ENCODE peak calls at places on chromosomes 3 and 15, in nine cellular contexts. N is fibroblast of the aortic adventitia, S is GM20000, O is endothelial cell, R is heart left ventricle, T is AG04450, H is fibroblast of lung, C is cardiac muscle cell, W is cardiac fibroblast. K is an unnamed sample.

GRCh38 chr15:26889298-26889898 is 22.5 kb downstream of the GABRA5 start:
- DNase-seq in N (peak), S (peak), O (peak), R (no peak), T (peak), H (peak), C (peak), W (peak), K (peak)

GRCh38 chr3:112605285-112605684 is 35.7 kb downstream of the CCDC80 start:
- DNase-seq in N (peak), S (no peak), O (peak), R (no peak), T (peak), H (peak), C (peak), W (peak), K (peak)

GRCh38 chr3:17845026-17845425 is 102.6 kb upstream of the TBC1D5 start:
- DNase-seq in N (peak), S (no peak), O (no peak), R (no peak), T (no peak), H (no peak), C (peak), W (peak), K (no peak)

GRCh38 chr15:60646595-60646994 is 167.7 kb upstream of the ICE2 start:
- DNase-seq in N (no peak), S (no peak), O (no peak), R (no peak), T (no peak), H (no peak), C (no peak), W (no peak), K (no peak)

GRCh38 chr3:51950899-51951298 is 4.3 kb upstream of the GPR62 start:
- DNase-seq in N (no peak), S (no peak), O (no peak), R (peak), T (no peak), H (no peak), C (no peak), W (no peak), K (no peak)

GRCh38 chr15:51260262-51260661 is 78.1 kb downstream of the CYP19A1 start:
- DNase-seq in N (peak), S (no peak), O (no peak), R (no peak), T (no peak), H (peak), C (peak), W (peak), K (peak)

GRCh38 chr3:71066849-71067261 is 516.7 kb downstream of the FOXP1 start:
- DNase-seq in N (peak), S (no peak), O (no peak), R (peak), T (no peak), H (peak), C (peak), W (peak), K (peak)

GRCh38 chr3:14445773-14446172 is 43.4 kb downstream of the SLC6A6 start:
- DNase-seq in N (no peak), S (no peak), O (no peak), R (no peak), T (no peak), H (no peak), C (no peak), W (no peak), K (no peak)

GRCh38 chr3:79203144-79203519 is 564.7 kb downstream of the ROBO1 start:
- DNase-seq in N (no peak), S (no peak), O (no peak), R (no peak), T (no peak), H (peak), C (no peak), W (no peak), K (no peak)

GRCh38 chr3:130700541-130700940 is 46.1 kb downstream of the PIK3R4 start:
- DNase-seq in N (peak), S (no peak), O (no peak), R (peak), T (no peak), H (peak), C (peak), W (peak), K (peak)

GRCh38 chr3:24683511-24684384 is 189.1 kb upstream of the THRB start:
- DNase-seq in N (peak), S (no peak), O (peak), R (no peak), T (peak), H (peak), C (peak), W (peak), K (no peak)

GRCh38 chr15:25238716-25239470 is 199.9 kb downstream of the UBE3A start:
- DNase-seq in N (no peak), S (no peak), O (no peak), R (peak), T (no peak), H (no peak), C (no peak), W (no peak), K (peak)

GRCh38 chr3:9810846-9811245 is 784 bp downstream of the TTLL3 start:
- DNase-seq in N (peak), S (no peak), O (no peak), R (peak), T (no peak), H (no peak), C (no peak), W (no peak), K (peak)

GRCh38 chr15:31822463-31822862 is 207.9 kb upstream of the CHRNA7 start:
- DNase-seq in N (no peak), S (no peak), O (no peak), R (no peak), T (no peak), H (no peak), C (no peak), W (no peak), K (no peak)

GRCh38 chr3:19688767-19689166 is 245.2 kb downstream of the EFHB start:
- DNase-seq in N (no peak), S (no peak), O (no peak), R (no peak), T (no peak), H (no peak), C (no peak), W (no peak), K (no peak)

GRCh38 chr15:74369084-74369745 is 1.8 kb upstream of the CYP11A1 start:
- DNase-seq in N (no peak), S (no peak), O (no peak), R (no peak), T (no peak), H (no peak), C (peak), W (peak), K (no peak)

GRCh38 chr3:38090453-38090852 is 46.5 kb downstream of the ACAA1 start:
- DNase-seq in N (no peak), S (no peak), O (no peak), R (no peak), T (no peak), H (no peak), C (no peak), W (no peak), K (no peak)

GRCh38 chr15:48473667-48474066 is 142.4 kb downstream of the DUT start:
- DNase-seq in N (no peak), S (no peak), O (no peak), R (no peak), T (no peak), H (no peak), C (no peak), W (no peak), K (no peak)

GRCh38 chr3:118137783-118138182 is 896.9 kb downstream of the IGSF11 start:
- DNase-seq in N (no peak), S (no peak), O (no peak), R (no peak), T (no peak), H (no peak), C (no peak), W (no peak), K (no peak)

GRCh38 chr3:119220970-119221667 is 19.6 kb downstream of the B4GALT4 start:
- DNase-seq in N (no peak), S (no peak), O (no peak), R (no peak), T (no peak), H (no peak), C (no peak), W (no peak), K (no peak)

GRCh38 chr3:2657971-2658370 is 452.2 kb downstream of the IL5RA start:
- DNase-seq in N (no peak), S (no peak), O (no peak), R (no peak), T (no peak), H (no peak), C (no peak), W (no peak), K (peak)

GRCh38 chr3:30597131-30597768 is 9.2 kb upstream of the TGFBR2 start:
- DNase-seq in N (peak), S (no peak), O (no peak), R (no peak), T (no peak), H (peak), C (peak), W (peak), K (no peak)

GRCh38 chr15:69060744-69061143 is 46.2 kb downstream of the NOX5 start:
- DNase-seq in N (no peak), S (no peak), O (no peak), R (no peak), T (no peak), H (no peak), C (peak), W (no peak), K (no peak)

GRCh38 chr15:90959894-90960293 is 5.2 kb downstream of the RCCD1 start:
- DNase-seq in N (peak), S (no peak), O (no peak), R (peak), T (no peak), H (peak), C (no peak), W (peak), K (peak)

GRCh38 chr3:30693470-30694120 is 87.2 kb downstream of the TGFBR2 start:
- DNase-seq in N (peak), S (peak), O (peak), R (peak), T (peak), H (peak), C (peak), W (peak), K (peak)

GRCh38 chr3:152076148-152076547 is 192.6 kb upstream of the MBNL1 start:
- DNase-seq in N (peak), S (no peak), O (no peak), R (no peak), T (no peak), H (peak), C (peak), W (peak), K (no peak)

GRCh38 chr3:17686613-17687012 is 55.8 kb downstream of the TBC1D5 start:
- DNase-seq in N (peak), S (no peak), O (peak), R (no peak), T (no peak), H (no peak), C (peak), W (peak), K (no peak)

GRCh38 chr15:89399390-89400120 is 64.9 kb upstream of the POLG start:
- DNase-seq in N (no peak), S (peak), O (peak), R (no peak), T (no peak), H (peak), C (no peak), W (no peak), K (peak)
- TF ChIP-seq CTCF in N (peak), S (peak), O (peak), R (peak), T (peak), H (peak), C (peak), W (peak), K (peak)

DNA sequence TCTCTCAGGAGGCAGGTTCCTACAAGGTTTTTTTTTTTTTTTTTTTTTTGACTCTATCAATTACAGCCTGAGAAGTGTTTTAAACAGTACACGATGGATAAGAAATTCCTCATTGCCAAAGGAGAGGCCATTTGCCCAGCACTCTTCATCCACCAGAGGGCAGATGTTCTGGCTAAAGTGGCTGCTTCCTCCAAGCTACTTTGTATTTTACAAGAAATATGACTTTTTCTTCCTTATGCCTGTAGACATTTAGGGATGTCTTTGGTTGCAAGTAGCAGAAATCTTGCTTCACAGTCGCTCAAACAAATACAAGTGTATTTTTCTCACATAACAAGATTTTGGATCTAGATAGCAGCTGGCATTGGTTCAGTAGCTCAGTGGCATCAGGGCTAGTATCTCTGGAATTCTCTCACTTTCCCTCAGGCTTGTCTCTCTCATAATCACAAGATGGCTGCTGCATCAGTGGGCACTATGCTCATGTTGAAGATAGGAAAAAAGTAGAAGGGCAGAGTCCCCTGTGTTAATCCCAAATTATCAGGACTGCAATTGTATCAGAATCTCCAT is 139.1 kb upstream of the COL8A1 start:
- DNase-seq in N (peak), S (peak), O (peak), R (peak), T (no peak), H (peak), C (peak), W (peak), K (peak)
- TF ChIP-seq CTCF in N (peak), S (peak), O (peak), R (peak), T (peak), H (peak), C (peak), W (peak), K (peak)

DNA sequence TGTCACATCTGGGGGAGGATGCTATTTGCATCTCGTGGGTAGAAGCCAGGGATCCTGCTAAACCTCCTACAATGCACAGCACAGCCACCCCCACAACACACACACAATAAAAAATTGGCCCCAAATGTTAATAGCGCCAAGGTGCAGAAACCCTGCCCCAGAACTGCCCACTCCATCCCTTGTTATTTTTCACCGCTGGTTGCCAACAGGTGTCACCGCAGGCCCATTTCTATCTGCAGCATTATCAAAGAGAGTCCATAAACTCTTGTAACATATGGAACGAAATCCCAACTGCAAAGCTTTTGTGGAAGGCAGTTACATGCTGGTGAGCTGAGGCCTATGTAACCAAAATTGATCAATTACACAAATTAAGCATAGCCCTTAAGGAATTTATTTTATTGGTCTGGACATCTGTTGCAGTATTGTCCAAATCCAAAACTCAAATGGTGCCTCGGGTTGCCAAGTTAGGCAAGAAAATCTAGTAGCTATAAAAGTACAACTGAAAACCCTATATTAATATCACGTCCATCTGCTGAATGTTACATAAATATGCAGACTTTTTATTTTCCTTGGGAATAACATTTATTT is 66.2 kb downstream of the SAMMSON start:
- DNase-seq in N (no peak), S (no peak), O (peak), R (no peak), T (no peak), H (no peak), C (no peak), W (no peak), K (no peak)
- TF ChIP-seq CTCF in N (no peak), S (no peak), O (no peak), R (no peak), T (peak), H (no peak), C (peak), W (no peak), K (peak)

DNA sequence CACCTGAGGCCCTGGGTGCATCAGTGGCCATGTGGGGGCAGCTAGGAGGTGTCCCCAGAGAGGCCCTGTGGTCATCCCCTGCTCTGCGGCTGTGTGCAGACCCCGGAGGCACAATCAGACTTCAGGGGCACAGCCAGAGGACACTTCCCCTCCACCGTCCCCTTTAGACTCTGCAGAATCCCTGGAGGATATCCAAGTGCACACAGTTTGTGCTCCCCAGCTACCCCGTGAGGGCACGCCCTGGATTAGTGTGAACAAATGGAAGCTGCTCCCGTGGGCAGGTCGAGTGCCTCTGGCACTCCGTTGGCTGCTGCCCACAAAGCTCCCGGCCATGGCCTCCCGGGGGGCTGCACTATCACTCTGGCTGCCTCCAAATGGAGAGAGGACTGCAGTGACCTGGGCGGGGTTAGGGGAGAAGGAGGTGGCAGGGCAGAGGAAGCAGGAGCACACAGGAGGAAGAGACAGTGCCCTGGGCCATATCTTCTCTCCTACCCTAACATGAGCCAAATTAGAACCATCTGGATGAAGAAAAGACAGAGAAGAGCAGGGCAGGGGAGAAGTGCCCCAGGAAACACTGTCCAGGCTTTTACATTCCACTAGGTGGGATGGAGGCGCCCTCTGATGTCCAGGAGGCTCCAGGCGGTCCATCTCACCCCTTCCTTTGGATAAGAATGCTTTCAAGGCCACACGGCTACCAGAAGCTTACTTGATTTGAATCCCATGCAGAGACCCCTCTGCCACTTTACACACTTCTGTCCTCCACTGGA is 29.5 kb upstream of the ACAD9 start:
- DNase-seq in N (peak), S (no peak), O (no peak), R (no peak), T (no peak), H (peak), C (peak), W (peak), K (no peak)
- TF ChIP-seq CTCF in N (peak), S (no peak), O (no peak), R (peak), T (peak), H (no peak), C (peak), W (no peak), K (peak)

DNA sequence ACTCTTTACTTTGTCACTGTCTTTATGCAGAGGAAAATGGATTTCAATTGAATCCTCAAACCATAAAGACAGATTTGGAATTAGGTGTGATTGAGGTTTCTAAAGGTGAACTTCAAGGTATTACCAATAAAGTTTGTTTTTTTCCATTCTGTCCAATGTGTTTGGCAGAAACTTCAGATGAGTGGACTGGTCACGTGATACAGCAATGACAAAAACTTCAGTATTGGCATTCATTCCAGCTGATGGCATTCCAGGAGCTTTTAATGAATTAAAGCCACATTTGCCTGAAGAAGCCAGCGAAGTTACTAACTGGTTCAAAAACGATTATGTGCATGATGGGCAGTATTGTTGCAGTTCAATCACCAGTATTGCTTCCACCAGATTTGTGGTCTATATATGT is 4.5 kb upstream of the MASP1 start:
- DNase-seq in N (peak), S (no peak), O (no peak), R (no peak), T (no peak), H (no peak), C (no peak), W (no peak), K (no peak)
- TF ChIP-seq CTCF in N (no peak), S (no peak), O (no peak), R (no peak), T (no peak), H (no peak), C (no peak), W (no peak), K (no peak)